ENCODE peak calls at places on chromosome 11, in four cellular contexts. I is HL-60, V is type B pancreatic cell, S is stomach. M is an unnamed sample.

GRCh38 chr11:31325162-31325561 is 44.4 kb downstream of the DCDC1 start:
- DNase-seq in S (no peak), V (no peak), I (no peak), M (peak; percentile 59)

GRCh38 chr11:124758355-124759267 is 3.5 kb downstream of the ESAM start:
- DNase-seq in V (no peak), I (peak; percentile 76), S (peak; percentile 88), M (peak; percentile 41)

GRCh38 chr11:2752204-2752772 is 52.5 kb upstream of the KCNQ1OT1 start:
- DNase-seq in I (no peak), V (no peak), S (no peak), M (peak; percentile 35)

GRCh38 chr11:69840371-69841169 is 21.4 kb upstream of the FGF3 start:
- DNase-seq in S (no peak), I (no peak), V (no peak), M (peak; percentile 66)

GRCh38 chr11:3622521-3622920 is 19.3 kb downstream of the ART5 start:
- DNase-seq in V (no peak), S (no peak), I (no peak), M (no peak)

GRCh38 chr11:32586576-32587190 is 3.1 kb downstream of the EIF3M start:
- DNase-seq in V (no peak), S (no peak), I (no peak), M (peak; percentile 39)

GRCh38 chr11:74840486-74840885 is 91.8 kb downstream of the RNF169 start:
- DNase-seq in V (no peak), S (no peak), I (no peak), M (no peak)

GRCh38 chr11:82776377-82776776 is 42.7 kb upstream of the FAM181B start:
- DNase-seq in I (no peak), S (no peak), V (no peak), M (no peak)

GRCh38 chr11:2098691-2099522 is 40.3 kb downstream of the IGF2 start:
- DNase-seq in I (no peak), V (no peak), S (no peak), M (no peak)

GRCh38 chr11:70705930-70706329 is 307.6 kb downstream of the CTTN start:
- DNase-seq in I (no peak), S (no peak), V (no peak), M (no peak)

M was measured in MCF 10A.